ENCODE peak calls at places on chromosomes 16 and 17, in five cellular contexts. U is tibial artery, A is T-helper 17 cell, T is pancreas, Z is stomach. E is an unnamed sample.

GRCh38 chr17:48631693-48632578 is 5.8 kb upstream of the HOXB9 start:
- DNase-seq in U (no peak), A (peak), T (no peak), Z (no peak), E (no peak)

GRCh38 chr16:71883193-71883848 is 661 bp downstream of the ZNF821 start:
- DNase-seq in U (peak), A (peak), T (peak), Z (no peak), E (no peak)

GRCh38 chr17:27551701-27552466 is 79.1 kb upstream of the LGALS9 start:
- DNase-seq in U (no peak), A (no peak), T (peak), Z (no peak), E (no peak)

GRCh38 chr17:62653831-62654829 is 26.7 kb downstream of the MRC2 start:
- DNase-seq in U (peak), A (no peak), T (peak), Z (peak), E (peak)

GRCh38 chr17:73955616-73956015 is 247.9 kb upstream of the RPL38 start:
- DNase-seq in U (no peak), A (no peak), T (no peak), Z (peak), E (no peak)

GRCh38 chr16:72203401-72203800 is 31.4 kb upstream of the PMFBP1 start:
- DNase-seq in U (peak), A (no peak), T (no peak), Z (no peak), E (no peak)

GRCh38 chr17:7122386-7122785 is 7.8 kb upstream of the ASGR2 start:
- DNase-seq in U (no peak), A (no peak), T (no peak), Z (no peak), E (no peak)

GRCh38 chr17:29257756-29258155 is 11.1 kb downstream of the CRYBA1 start:
- DNase-seq in U (no peak), A (no peak), T (no peak), Z (no peak), E (no peak)

GRCh38 chr16:88384222-88385111 is 1.7 kb downstream of the ZNF469 start:
- DNase-seq in U (no peak), A (no peak), T (no peak), Z (no peak), E (peak)

GRCh38 chr16:55915116-55915827 is 40.1 kb upstream of the CES5A start:
- DNase-seq in U (no peak), A (no peak), T (no peak), Z (no peak), E (no peak)

GRCh38 chr17:62790554-62790953 is 17.6 kb downstream of the MARCHF10 start:
- DNase-seq in U (no peak), A (no peak), T (no peak), Z (no peak), E (no peak)

GRCh38 chr17:78151514-78152008 is 5.4 kb downstream of the C17orf99 start:
- DNase-seq in U (no peak), A (no peak), T (peak), Z (no peak), E (peak)